ENCODE peak calls at places on chromosomes 16 and 17, in eight cellular contexts. One of them, this sample, is unnamed.

GRCh38 chr16:26963109-26963508 is 103.6 kb upstream of the C16orf82 start:
- DNase-seq in left ventricle myocardium inferior: no peak
- DNase-seq in right atrium auricular region: no peak
- DNase-seq in cardiac fibroblast: peak
- DNase-seq in MCF 10A: no peak
- DNase-seq in endothelial cell: no peak
- DNase-seq in AG10803: peak
- DNase-seq in breast epithelium: no peak
- DNase-seq in this sample: no peak

GRCh38 chr16:86324320-86324719 is 186.0 kb upstream of the FOXF1 start:
- DNase-seq in cardiac fibroblast: no peak
- DNase-seq in endothelial cell: no peak
- DNase-seq in right atrium auricular region: no peak
- DNase-seq in MCF 10A: no peak
- DNase-seq in AG10803: no peak
- DNase-seq in left ventricle myocardium inferior: no peak
- DNase-seq in breast epithelium: no peak
- DNase-seq in this sample: no peak

GRCh38 chr17:40329981-40330794 is 21.2 kb downstream of the RARA start:
- DNase-seq in cardiac fibroblast: no peak
- DNase-seq in endothelial cell: no peak
- DNase-seq in breast epithelium: peak
- DNase-seq in AG10803: no peak
- DNase-seq in right atrium auricular region: no peak
- DNase-seq in MCF 10A: peak
- DNase-seq in left ventricle myocardium inferior: peak
- DNase-seq in this sample: no peak

GRCh38 chr17:67491009-67491677 is 114.1 kb downstream of the PITPNC1 start:
- DNase-seq in cardiac fibroblast: peak
- DNase-seq in left ventricle myocardium inferior: peak
- DNase-seq in AG10803: peak
- DNase-seq in breast epithelium: peak
- DNase-seq in right atrium auricular region: peak
- DNase-seq in endothelial cell: no peak
- DNase-seq in MCF 10A: peak
- DNase-seq in this sample: peak

GRCh38 chr17:31593806-31594205 is 202.3 kb downstream of the RAB11FIP4 start:
- DNase-seq in AG10803: peak
- DNase-seq in left ventricle myocardium inferior: peak
- DNase-seq in right atrium auricular region: no peak
- DNase-seq in MCF 10A: peak
- DNase-seq in breast epithelium: no peak
- DNase-seq in cardiac fibroblast: no peak
- DNase-seq in endothelial cell: no peak
- DNase-seq in this sample: no peak

GRCh38 chr17:80063815-80064585 is 27.6 kb downstream of the CCDC40 start:
- DNase-seq in breast epithelium: peak
- DNase-seq in right atrium auricular region: peak
- DNase-seq in endothelial cell: no peak
- DNase-seq in MCF 10A: peak
- DNase-seq in AG10803: peak
- DNase-seq in cardiac fibroblast: peak
- DNase-seq in left ventricle myocardium inferior: no peak
- DNase-seq in this sample: peak

GRCh38 chr17:46984892-46985291 is 5.8 kb upstream of the RPRML start:
- DNase-seq in left ventricle myocardium inferior: no peak
- DNase-seq in MCF 10A: no peak
- DNase-seq in cardiac fibroblast: no peak
- DNase-seq in right atrium auricular region: no peak
- DNase-seq in endothelial cell: no peak
- DNase-seq in AG10803: no peak
- DNase-seq in breast epithelium: no peak
- DNase-seq in this sample: no peak

GRCh38 chr16:89557230-89557935 is 3.1 kb upstream of the RPL13 start:
- DNase-seq in MCF 10A: peak
- DNase-seq in right atrium auricular region: peak
- DNase-seq in cardiac fibroblast: peak
- DNase-seq in endothelial cell: peak
- DNase-seq in AG10803: peak
- DNase-seq in breast epithelium: peak
- DNase-seq in left ventricle myocardium inferior: peak
- DNase-seq in this sample: no peak

GRCh38 chr16:31188450-31189411 is 8.8 kb downstream of the FUS start:
- DNase-seq in breast epithelium: no peak
- DNase-seq in AG10803: no peak
- DNase-seq in right atrium auricular region: no peak
- DNase-seq in endothelial cell: no peak
- DNase-seq in left ventricle myocardium inferior: no peak
- DNase-seq in cardiac fibroblast: no peak
- DNase-seq in MCF 10A: no peak
- DNase-seq in this sample: no peak

GRCh38 chr16:72312862-72313261 is 140.9 kb upstream of the PMFBP1 start:
- DNase-seq in cardiac fibroblast: peak
- DNase-seq in left ventricle myocardium inferior: no peak
- DNase-seq in right atrium auricular region: no peak
- DNase-seq in endothelial cell: no peak
- DNase-seq in breast epithelium: no peak
- DNase-seq in AG10803: peak
- DNase-seq in MCF 10A: no peak
- DNase-seq in this sample: no peak

GRCh38 chr17:62093188-62094155 is 28.4 kb upstream of the MED13 start:
- DNase-seq in breast epithelium: no peak
- DNase-seq in left ventricle myocardium inferior: no peak
- DNase-seq in MCF 10A: peak
- DNase-seq in cardiac fibroblast: peak
- DNase-seq in AG10803: peak
- DNase-seq in right atrium auricular region: no peak
- DNase-seq in endothelial cell: no peak
- DNase-seq in this sample: peak

GRCh38 chr17:82437325-82437668 is 13.3 kb downstream of the CYBC1 start:
- DNase-seq in cardiac fibroblast: no peak
- DNase-seq in right atrium auricular region: no peak
- DNase-seq in MCF 10A: no peak
- DNase-seq in AG10803: no peak
- DNase-seq in breast epithelium: no peak
- DNase-seq in endothelial cell: no peak
- DNase-seq in left ventricle myocardium inferior: no peak
- DNase-seq in this sample: no peak

GRCh38 chr16:78844028-78844427 is 744.6 kb downstream of the WWOX start:
- DNase-seq in AG10803: no peak
- DNase-seq in MCF 10A: no peak
- DNase-seq in endothelial cell: no peak
- DNase-seq in breast epithelium: no peak
- DNase-seq in left ventricle myocardium inferior: no peak
- DNase-seq in right atrium auricular region: no peak
- DNase-seq in cardiac fibroblast: no peak
- DNase-seq in this sample: no peak

GRCh38 chr17:76153202-76153601 is 12.2 kb upstream of the FOXJ1 start:
- DNase-seq in endothelial cell: no peak
- DNase-seq in left ventricle myocardium inferior: no peak
- DNase-seq in right atrium auricular region: no peak
- DNase-seq in breast epithelium: peak
- DNase-seq in AG10803: no peak
- DNase-seq in MCF 10A: no peak
- DNase-seq in cardiac fibroblast: no peak
- DNase-seq in this sample: no peak

GRCh38 chr16:50448522-50448921 is 79.7 kb upstream of the BRD7 start:
- DNase-seq in left ventricle myocardium inferior: no peak
- DNase-seq in MCF 10A: peak
- DNase-seq in breast epithelium: peak
- DNase-seq in right atrium auricular region: no peak
- DNase-seq in AG10803: no peak
- DNase-seq in endothelial cell: no peak
- DNase-seq in cardiac fibroblast: no peak
- DNase-seq in this sample: no peak
- TF ChIP-seq CTCF in left ventricle myocardium inferior: no peak
- TF ChIP-seq CTCF in MCF 10A: no peak
- TF ChIP-seq CTCF in breast epithelium: no peak
- TF ChIP-seq CTCF in right atrium auricular region: no peak
- TF ChIP-seq CTCF in AG10803: no peak
- TF ChIP-seq CTCF in endothelial cell: no peak
- TF ChIP-seq CTCF in cardiac fibroblast: no peak
- TF ChIP-seq CTCF in this sample: peak

DNA sequence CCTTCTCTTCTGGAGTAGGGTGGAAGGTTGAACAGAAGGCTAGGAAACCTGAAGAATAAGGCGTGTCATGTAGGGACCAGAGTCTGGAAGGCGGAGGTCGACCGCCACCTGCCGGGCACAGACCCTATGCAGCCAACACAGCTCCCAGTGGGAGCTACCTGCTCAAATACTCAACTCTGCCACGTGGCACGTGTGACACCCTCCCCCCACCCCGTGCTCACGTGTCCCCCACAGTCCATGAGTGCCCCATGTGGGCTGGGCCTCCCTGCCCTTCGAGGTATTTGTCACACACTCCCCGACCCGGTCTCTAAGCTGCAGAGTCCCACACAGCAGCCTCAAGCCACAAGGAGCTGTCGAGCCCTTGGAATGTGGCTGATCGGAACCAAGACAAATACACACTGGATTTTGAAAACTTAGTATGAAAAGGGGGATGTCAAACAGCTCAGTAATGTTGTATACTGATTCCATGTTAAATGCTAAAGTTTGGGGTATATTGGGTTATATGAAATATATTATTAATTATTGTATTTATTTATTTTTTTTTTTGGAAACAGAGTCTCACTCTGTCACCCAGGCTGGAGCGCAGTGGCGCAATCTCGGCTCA is 11.7 kb downstream of the HID1 start:
- DNase-seq in AG10803: peak
- DNase-seq in cardiac fibroblast: peak
- DNase-seq in MCF 10A: peak
- DNase-seq in breast epithelium: no peak
- DNase-seq in right atrium auricular region: no peak
- DNase-seq in left ventricle myocardium inferior: no peak
- DNase-seq in endothelial cell: peak
- DNase-seq in this sample: no peak
- TF ChIP-seq CTCF in AG10803: peak
- TF ChIP-seq CTCF in cardiac fibroblast: peak
- TF ChIP-seq CTCF in MCF 10A: peak
- TF ChIP-seq CTCF in breast epithelium: no peak
- TF ChIP-seq CTCF in right atrium auricular region: no peak
- TF ChIP-seq CTCF in left ventricle myocardium inferior: peak
- TF ChIP-seq CTCF in endothelial cell: peak
- TF ChIP-seq CTCF in this sample: peak

GRCh38 chr16:57810197-57811024 is 8.1 kb upstream of the KIFC3 start:
- DNase-seq in left ventricle myocardium inferior: peak
- DNase-seq in breast epithelium: peak
- DNase-seq in MCF 10A: peak
- DNase-seq in cardiac fibroblast: peak
- DNase-seq in endothelial cell: peak
- DNase-seq in AG10803: peak
- DNase-seq in right atrium auricular region: peak
- DNase-seq in this sample: peak
- TF ChIP-seq CTCF in left ventricle myocardium inferior: no peak
- TF ChIP-seq CTCF in breast epithelium: no peak
- TF ChIP-seq CTCF in MCF 10A: no peak
- TF ChIP-seq CTCF in cardiac fibroblast: no peak
- TF ChIP-seq CTCF in endothelial cell: no peak
- TF ChIP-seq CTCF in AG10803: no peak
- TF ChIP-seq CTCF in right atrium auricular region: no peak
- TF ChIP-seq CTCF in this sample: no peak

GRCh38 chr17:74987909-74988711 is 678 bp downstream of the CDR2L start:
- DNase-seq in MCF 10A: peak
- DNase-seq in cardiac fibroblast: peak
- DNase-seq in breast epithelium: peak
- DNase-seq in left ventricle myocardium inferior: peak
- DNase-seq in right atrium auricular region: peak
- DNase-seq in AG10803: peak
- DNase-seq in endothelial cell: peak
- DNase-seq in this sample: no peak
- TF ChIP-seq CTCF in MCF 10A: no peak
- TF ChIP-seq CTCF in cardiac fibroblast: peak
- TF ChIP-seq CTCF in breast epithelium: peak
- TF ChIP-seq CTCF in left ventricle myocardium inferior: peak
- TF ChIP-seq CTCF in right atrium auricular region: peak
- TF ChIP-seq CTCF in AG10803: peak
- TF ChIP-seq CTCF in endothelial cell: peak
- TF ChIP-seq CTCF in this sample: peak

DNA sequence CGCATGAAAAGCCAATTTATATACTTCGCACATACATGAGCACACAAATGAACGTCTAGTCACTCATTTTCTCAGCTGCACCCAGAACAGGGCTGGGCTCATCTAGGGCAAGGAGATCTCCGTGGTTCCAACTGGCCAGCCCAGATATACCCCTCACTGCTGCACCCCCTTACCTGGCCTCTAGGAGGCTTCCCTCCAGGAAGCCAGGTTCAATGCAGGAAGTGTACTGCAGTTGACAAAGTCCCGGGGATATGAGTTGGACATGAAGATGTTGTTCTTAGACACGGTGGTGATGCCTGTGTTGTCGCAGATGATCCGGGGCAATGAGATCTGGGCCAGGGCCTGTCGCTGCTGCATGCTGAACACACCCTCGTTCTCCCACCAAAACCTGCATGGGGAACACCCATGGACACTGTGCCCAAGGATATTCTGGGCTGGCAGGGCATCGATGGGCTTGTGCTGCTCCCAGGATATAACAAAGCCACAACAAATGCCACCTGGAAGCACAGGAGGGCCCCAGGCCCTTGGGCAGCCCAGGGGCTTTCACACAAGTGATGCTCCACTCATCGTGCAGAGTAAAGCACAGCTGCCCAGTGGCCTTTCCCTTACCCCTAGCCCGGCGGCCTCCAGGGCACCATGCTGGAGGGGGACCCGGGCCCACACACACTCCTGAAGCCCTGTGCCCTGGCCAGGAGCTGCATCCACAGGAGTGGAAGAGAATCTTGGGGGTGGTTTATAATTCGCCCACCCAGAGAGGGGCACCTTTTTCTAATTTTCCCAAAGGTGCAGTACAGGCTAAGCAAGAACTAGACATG is 10.1 kb downstream of the MPO start:
- DNase-seq in breast epithelium: no peak
- DNase-seq in MCF 10A: no peak
- DNase-seq in left ventricle myocardium inferior: no peak
- DNase-seq in cardiac fibroblast: no peak
- DNase-seq in endothelial cell: no peak
- DNase-seq in right atrium auricular region: peak
- DNase-seq in AG10803: no peak
- DNase-seq in this sample: no peak
- TF ChIP-seq CTCF in breast epithelium: no peak
- TF ChIP-seq CTCF in MCF 10A: no peak
- TF ChIP-seq CTCF in left ventricle myocardium inferior: no peak
- TF ChIP-seq CTCF in cardiac fibroblast: no peak
- TF ChIP-seq CTCF in endothelial cell: peak
- TF ChIP-seq CTCF in right atrium auricular region: no peak
- TF ChIP-seq CTCF in AG10803: no peak
- TF ChIP-seq CTCF in this sample: peak

GRCh38 chr17:34424814-34425490 is 61.9 kb upstream of the CCL1 start:
- DNase-seq in endothelial cell: no peak
- DNase-seq in cardiac fibroblast: no peak
- DNase-seq in MCF 10A: no peak
- DNase-seq in right atrium auricular region: no peak
- DNase-seq in breast epithelium: no peak
- DNase-seq in AG10803: no peak
- DNase-seq in left ventricle myocardium inferior: no peak
- DNase-seq in this sample: no peak
- TF ChIP-seq CTCF in endothelial cell: no peak
- TF ChIP-seq CTCF in cardiac fibroblast: no peak
- TF ChIP-seq CTCF in MCF 10A: no peak
- TF ChIP-seq CTCF in right atrium auricular region: no peak
- TF ChIP-seq CTCF in breast epithelium: no peak
- TF ChIP-seq CTCF in AG10803: no peak
- TF ChIP-seq CTCF in left ventricle myocardium inferior: no peak
- TF ChIP-seq CTCF in this sample: no peak